ENCODE peak calls at places on chromosomes 1 and 21, in five cellular contexts. D, R, X, G and T are unnamed samples.

GRCh38 chr21:42040411-42041180 is 30.4 kb upstream of the ZBTB21 start:
- DNase-seq in R (peak; percentile 46), D (no peak), X (peak; percentile 74), G (no peak), T (peak; percentile 70)

GRCh38 chr1:41158147-41158875 is 83.8 kb downstream of the SCMH1 start:
- DNase-seq in D (peak; percentile 63), R (no peak), X (no peak), G (no peak), T (no peak)

GRCh38 chr21:46168238-46168637 is 12.9 kb upstream of the FTCD start:
- DNase-seq in R (no peak), G (peak; percentile 2), D (no peak), X (peak; percentile 56), T (no peak)

GRCh38 chr1:183735069-183735860 is 69.7 kb upstream of the RGL1 start:
- DNase-seq in G (no peak), X (no peak), D (no peak), R (no peak), T (no peak)

GRCh38 chr1:65681101-65681500 is 111.6 kb upstream of the PDE4B start:
- DNase-seq in R (no peak), X (no peak), G (no peak), D (no peak), T (no peak)

GRCh38 chr21:37072239-37072987 is 458 bp downstream of the PIGP start:
- DNase-seq in G (peak; percentile 85), D (peak; percentile 77), R (peak; percentile 81), X (peak; percentile 88), T (no peak)

GRCh38 chr1:41672173-41672572 is 187.7 kb upstream of the EDN2 start:
- DNase-seq in R (no peak), D (peak; percentile 9), G (no peak), X (no peak), T (peak; percentile 60)

GRCh38 chr1:36476945-36477344 is 5.8 kb downstream of the CSF3R start:
- DNase-seq in G (no peak), X (no peak), R (no peak), D (no peak), T (no peak)

GRCh38 chr21:25370311-25370744 is 237.0 kb downstream of the MRPL39 start:
- DNase-seq in X (no peak), D (no peak), R (no peak), G (peak; percentile 31), T (peak; percentile 75)

GRCh38 chr1:144101397-144102050 is 129.7 kb upstream of the FAM72C start:
- DNase-seq in X (peak; percentile 77), D (no peak), G (peak; percentile 16), R (peak; percentile 20), T (no peak)

GRCh38 chr1:177209357-177209756 is 38.6 kb downstream of the BRINP2 start:
- DNase-seq in X (peak; percentile 90), G (peak; percentile 42), D (no peak), R (peak; percentile 52), T (peak; percentile 98)

GRCh38 chr21:17002628-17003027 is 510.2 kb upstream of the CXADR start:
- DNase-seq in R (no peak), D (no peak), X (no peak), G (no peak), T (no peak)

GRCh38 chr1:14668448-14669029 is 70.1 kb downstream of the KAZN start:
- DNase-seq in R (no peak), G (no peak), X (no peak), D (no peak), T (no peak)

GRCh38 chr1:174289644-174290310 is 130.5 kb downstream of the RABGAP1L start:
- DNase-seq in D (no peak), R (peak; percentile 10), X (no peak), G (no peak), T (no peak)

GRCh38 chr1:30191154-30191702 is 532.2 kb downstream of the MATN1 start:
- DNase-seq in X (no peak), D (peak; percentile 95), G (no peak), R (no peak), T (no peak)

GRCh38 chr1:41151846-41152245 is 90.3 kb downstream of the SCMH1 start:
- DNase-seq in R (no peak), X (no peak), D (no peak), G (no peak), T (no peak)

GRCh38 chr21:38766987-38767722 is 38.6 kb upstream of the ETS2 start:
- DNase-seq in G (peak; percentile 46), D (no peak), R (no peak), X (no peak), T (peak; percentile 55)
- H3K27ac ChIP-seq in G (peak overlapping the region; percentile 80), D (no peak overlapping the region), R (no peak overlapping the region), X (no peak overlapping the region), T (peak overlapping the region; percentile 41)

DNA sequence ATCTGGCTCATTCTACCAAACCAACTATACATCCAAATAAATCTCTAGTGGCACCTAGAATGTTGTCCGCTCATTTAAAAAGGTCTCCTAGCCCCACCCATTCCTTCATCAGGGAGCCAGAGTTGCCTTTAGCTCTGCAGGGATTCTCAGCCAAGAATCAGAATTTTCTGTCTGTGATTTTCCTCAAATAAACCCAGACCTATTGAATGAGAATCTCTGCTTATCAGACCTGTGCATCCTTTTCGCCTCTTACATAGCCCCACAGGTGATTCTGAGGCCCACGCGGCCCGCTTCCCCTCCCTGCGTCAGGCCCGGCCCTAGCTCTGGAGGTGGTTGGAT is 410 bp upstream of the TDRD5 start:
- DNase-seq in X (no peak), D (no peak), R (no peak), G (no peak), T (no peak)
- H3K27ac ChIP-seq in X (no peak overlapping the region), D (no peak overlapping the region), R (no peak overlapping the region), G (no peak overlapping the region), T (no peak overlapping the region)

GRCh38 chr1:209038735-209039134 is 544.8 kb upstream of the CAMK1G start:
- DNase-seq in R (no peak), D (no peak), G (no peak), X (no peak), T (peak; percentile 85)
- H3K27ac ChIP-seq in R (no peak overlapping the region), D (no peak overlapping the region), G (no peak overlapping the region), X (no peak overlapping the region), T (peak overlapping the region; percentile 94)

DNA sequence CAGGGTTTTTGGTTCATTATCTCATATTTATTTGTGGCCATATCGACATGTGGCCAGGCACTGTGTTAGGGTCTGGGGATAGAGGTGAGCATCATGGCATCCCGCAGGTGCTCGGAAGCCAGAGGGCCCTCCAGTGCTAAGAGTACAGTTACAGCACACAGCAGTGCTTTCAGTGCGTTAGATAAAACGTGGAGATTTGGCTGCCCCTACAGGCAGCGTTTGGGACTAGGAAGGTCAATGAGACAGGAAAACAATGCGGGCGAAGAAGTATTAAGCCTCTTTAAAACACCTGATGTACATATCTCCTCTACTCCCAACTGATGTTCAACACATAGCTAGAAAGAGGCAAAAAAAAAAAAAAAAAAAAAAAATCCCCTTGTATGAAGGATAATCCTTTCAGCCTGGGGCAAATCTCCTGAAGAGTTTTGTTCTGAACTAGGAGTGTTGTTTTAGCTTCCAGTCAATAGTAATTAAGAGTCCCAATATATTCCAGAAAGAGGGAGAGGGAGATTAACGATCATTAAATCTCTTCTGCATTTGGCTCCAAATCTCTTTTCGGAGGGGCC is 80.1 kb downstream of the CAPZB start:
- DNase-seq in G (no peak), R (no peak), D (peak; percentile 50), X (no peak), T (no peak)
- H3K27ac ChIP-seq in G (no peak overlapping the region), R (no peak overlapping the region), D (no peak overlapping the region), X (peak overlapping the region; percentile 94), T (no peak overlapping the region)